ENCODE peak calls at places on chromosomes 12 and 14, in six cellular contexts. Q is mesenchymal stem cell, S is IMR-90, A is trophoblast cell, W is neuronal stem cell, H is H1. T is an unnamed sample.

GRCh38 chr14:89373185-89373584 is 43.8 kb downstream of the FOXN3 start:
- DNase-seq in W (no peak), Q (no peak), H (no peak), A (no peak), S (no peak), T (peak)

GRCh38 chr14:102508774-102509743 is 517 bp downstream of the ANKRD9 start:
- DNase-seq in H (no peak), A (peak), Q (peak), S (peak), W (no peak), T (no peak)

GRCh38 chr12:99442758-99443157 is 204.8 kb upstream of the GARIN6 start:
- DNase-seq in A (no peak), Q (no peak), W (no peak), S (no peak), H (no peak), T (no peak)

GRCh38 chr12:17296882-17297281 is 690.9 kb upstream of the LMO3 start:
- DNase-seq in S (no peak), Q (no peak), A (no peak), W (no peak), H (no peak), T (no peak)

GRCh38 chr12:52992699-52993557 is 13.3 kb upstream of the EIF4B start:
- DNase-seq in Q (peak), A (no peak), W (no peak), H (no peak), S (peak), T (no peak)

GRCh38 chr14:98743536-98743935 is 528.5 kb downstream of the BCL11B start:
- DNase-seq in H (no peak), A (no peak), Q (no peak), S (no peak), W (no peak), T (no peak)

GRCh38 chr14:36520601-36521525 is 831 bp upstream of the NKX2-1 start:
- DNase-seq in A (no peak), Q (peak), S (peak), H (no peak), W (peak), T (peak)

GRCh38 chr14:76497550-76498484 is 121.9 kb downstream of the ESRRB start:
- DNase-seq in S (no peak), Q (no peak), H (no peak), W (no peak), A (no peak), T (no peak)

GRCh38 chr12:124993568-124994434 is at the start of gene BRI3BP:
- DNase-seq in H (no peak), A (peak), Q (peak), W (peak), S (peak), T (peak)

GRCh38 chr12:123041042-123041531 is 60.6 kb downstream of the ARL6IP4 start:
- DNase-seq in W (no peak), Q (no peak), S (no peak), A (no peak), H (no peak), T (no peak)

GRCh38 chr12:92051441-92051840 is 94.2 kb downstream of the BTG1 start:
- DNase-seq in S (peak), W (no peak), A (no peak), Q (no peak), H (no peak), T (no peak)

GRCh38 chr12:128644664-128645296 is 179.0 kb downstream of the SLC15A4 start:
- DNase-seq in S (no peak), Q (no peak), W (peak), H (peak), A (no peak), T (peak)

GRCh38 chr12:67661311-67662011 is 12.9 kb downstream of the DYRK2 start:
- DNase-seq in W (no peak), A (no peak), S (peak), H (no peak), Q (peak), T (no peak)

GRCh38 chr12:130218682-130219081 is 56.4 kb downstream of the FZD10 start:
- DNase-seq in A (no peak), W (no peak), S (no peak), H (no peak), Q (no peak), T (no peak)

GRCh38 chr14:30710870-30711269 is 88.8 kb downstream of the SCFD1 start:
- DNase-seq in H (no peak), S (peak), A (no peak), Q (no peak), W (no peak), T (no peak)

GRCh38 chr12:11830298-11830937 is 180.9 kb downstream of the ETV6 start:
- DNase-seq in H (no peak), Q (no peak), S (no peak), A (no peak), W (no peak), T (no peak)

GRCh38 chr12:124776126-124776513 is 87.5 kb downstream of the SCARB1 start:
- DNase-seq in H (no peak), W (no peak), Q (peak), A (no peak), S (no peak), T (no peak)

GRCh38 chr12:75271576-75271975 is 58.5 kb downstream of the CAPS2 start:
- DNase-seq in H (no peak), W (no peak), S (no peak), Q (no peak), A (peak), T (no peak)

GRCh38 chr12:44628180-44628579 is 247.9 kb downstream of the NELL2 start:
- DNase-seq in W (no peak), H (no peak), Q (no peak), A (no peak), S (no peak), T (no peak)

GRCh38 chr14:85566603-85567002 is 36.7 kb downstream of the FLRT2 start:
- DNase-seq in S (peak), W (no peak), Q (peak), A (no peak), H (no peak), T (no peak)

GRCh38 chr12:120677765-120678473 is 9.0 kb upstream of the MLEC start:
- DNase-seq in H (no peak), A (no peak), S (no peak), Q (no peak), W (no peak), T (no peak)

GRCh38 chr12:93736640-93737178 is 59.5 kb downstream of the CRADD start:
- DNase-seq in S (no peak), A (no peak), H (no peak), W (no peak), Q (no peak), T (no peak)

GRCh38 chr14:22518073-22518472 is 71.0 kb downstream of the DAD1 start:
- DNase-seq in H (no peak), W (peak), A (no peak), Q (no peak), S (no peak), T (no peak)

GRCh38 chr14:22517117-22517720 is 71.8 kb downstream of the DAD1 start:
- DNase-seq in Q (no peak), A (no peak), S (no peak), H (no peak), W (no peak), T (no peak)

GRCh38 chr14:22520786-22521185 is 68.2 kb downstream of the DAD1 start:
- DNase-seq in A (no peak), W (no peak), H (no peak), S (no peak), Q (no peak), T (no peak)

GRCh38 chr14:22521449-22522239 is 67.4 kb downstream of the DAD1 start:
- DNase-seq in S (no peak), A (no peak), W (no peak), H (no peak), Q (no peak), T (no peak)

DNA sequence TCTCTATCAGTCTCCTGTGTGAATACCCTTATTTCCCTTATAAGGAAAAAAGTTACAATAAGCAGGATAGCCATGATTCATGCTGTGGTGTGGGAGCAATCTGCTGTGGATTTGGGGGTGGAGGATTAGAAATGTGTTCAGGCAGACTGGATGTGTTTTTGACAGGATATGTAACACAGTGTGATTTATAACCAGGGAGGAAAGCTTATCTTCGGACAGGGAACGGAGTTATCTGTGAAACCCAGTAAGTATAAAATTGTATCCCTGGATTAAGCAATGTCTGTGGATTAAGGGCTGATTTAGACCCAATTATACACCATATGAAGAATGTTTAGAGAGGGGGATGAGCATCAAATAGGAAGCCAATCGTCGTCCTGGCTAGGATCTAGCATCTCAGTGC is 68.8 kb downstream of the DAD1 start:
- DNase-seq in H (no peak), A (no peak), W (no peak), S (peak), Q (peak), T (no peak)
- H3K14ac ChIP-seq in H (no peak), A (no peak), W (no peak), S (peak), Q (no peak), T (no peak)

GRCh38 chr12:106140223-106140986 is 1.7 kb upstream of the NUAK1 start:
- DNase-seq in W (no peak), S (no peak), Q (no peak), H (no peak), A (no peak), T (no peak)
- H4K91ac ChIP-seq in W (no peak), S (peak), Q (peak), H (peak), A (peak), T (no peak)

DNA sequence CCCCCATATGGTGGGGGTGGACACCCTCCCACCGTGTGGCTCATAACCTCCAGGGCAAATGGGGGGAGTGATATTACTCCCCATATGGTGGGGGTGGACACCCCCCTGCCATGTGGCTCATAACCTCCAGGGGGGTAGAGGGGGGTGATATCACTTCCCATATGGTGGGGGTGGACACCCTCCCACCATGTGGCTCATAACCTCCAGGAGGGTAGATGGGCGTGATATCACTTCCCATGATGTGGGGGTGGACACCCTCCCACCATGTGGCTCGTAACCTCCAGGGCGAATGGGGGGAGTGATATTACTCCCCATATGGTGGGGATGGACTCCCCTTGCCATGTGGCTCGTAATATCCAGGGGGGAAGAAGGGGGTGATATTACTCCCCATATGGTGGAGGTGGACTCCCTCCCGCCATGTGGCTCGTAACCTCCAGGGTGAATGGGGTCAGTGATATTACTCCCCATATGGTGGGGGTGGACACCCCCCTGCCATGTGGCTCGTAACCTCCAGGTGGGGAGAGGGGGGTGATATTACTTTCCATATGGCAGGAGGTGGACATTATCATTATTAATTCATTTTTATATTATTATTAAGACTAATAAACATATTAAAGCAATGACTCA is 51.2 kb upstream of the OXA1L start:
- DNase-seq in S (no peak), W (no peak), A (no peak), Q (no peak), H (no peak), T (no peak)
- H3K14ac ChIP-seq in S (no peak), W (no peak), A (no peak), Q (peak), H (no peak), T (no peak)

GRCh38 chr12:8899835-8900234 is 14.5 kb upstream of the PHC1 start:
- DNase-seq in A (no peak), S (no peak), H (no peak), W (no peak), Q (no peak), T (no peak)
- H4K91ac ChIP-seq in A (no peak), S (no peak), H (no peak), W (no peak), Q (no peak), T (no peak)

DNA sequence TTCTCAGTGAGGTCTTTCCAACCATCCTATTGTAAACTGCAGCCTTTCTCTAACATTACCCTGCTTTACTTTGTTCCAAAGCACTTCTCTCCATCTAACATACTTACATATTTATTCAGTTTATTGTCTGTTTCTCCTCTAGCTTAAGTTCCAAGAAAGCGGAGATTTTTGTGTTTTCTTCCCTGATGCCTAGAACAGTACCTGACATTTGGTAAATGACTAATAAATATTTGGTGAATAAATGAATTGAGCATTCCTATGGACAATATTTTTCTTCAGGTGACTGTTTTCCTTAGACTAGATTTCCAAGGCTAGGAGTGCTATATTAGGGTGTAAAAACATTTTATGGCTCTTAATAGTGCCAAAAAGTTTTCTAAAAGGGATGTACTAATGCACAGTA is 2.4 kb downstream of the RACGAP1 start:
- DNase-seq in S (no peak), W (no peak), A (no peak), Q (no peak), H (no peak), T (no peak)
- H3K14ac ChIP-seq in S (no peak), W (no peak), A (no peak), Q (no peak), H (no peak), T (no peak)

GRCh38 chr14:31945074-31945613 is 132.0 kb upstream of the ARHGAP5 start:
- DNase-seq in W (no peak), S (no peak), Q (no peak), A (no peak), H (no peak), T (no peak)
- H4K91ac ChIP-seq in W (no peak), S (no peak), Q (no peak), A (no peak), H (no peak), T (no peak)

GRCh38 chr12:121795029-121795977 is 1.8 kb upstream of the RHOF start:
- DNase-seq in Q (peak), H (peak), W (peak), A (peak), S (peak), T (peak)
- H3K14ac ChIP-seq in Q (no peak), H (no peak), W (no peak), A (no peak), S (no peak), T (no peak)

GRCh38 chr12:100572184-100572583 is 1.3 kb upstream of the GAS2L3 start:
- DNase-seq in S (no peak), H (no peak), A (no peak), W (no peak), Q (no peak), T (no peak)

GRCh38 chr12:100573499-100574261 is at the start of gene GAS2L3:
- DNase-seq in W (peak), Q (peak), S (peak), H (peak), A (peak), T (peak)

GRCh38 chr12:100576311-100577036 is 3.0 kb downstream of the GAS2L3 start:
- DNase-seq in Q (peak), H (no peak), A (peak), W (no peak), S (peak), T (no peak)

GRCh38 chr12:100573168-100573498 is 351 bp upstream of the GAS2L3 start:
- DNase-seq in W (no peak), A (no peak), Q (no peak), S (no peak), H (no peak), T (no peak)

DNA sequence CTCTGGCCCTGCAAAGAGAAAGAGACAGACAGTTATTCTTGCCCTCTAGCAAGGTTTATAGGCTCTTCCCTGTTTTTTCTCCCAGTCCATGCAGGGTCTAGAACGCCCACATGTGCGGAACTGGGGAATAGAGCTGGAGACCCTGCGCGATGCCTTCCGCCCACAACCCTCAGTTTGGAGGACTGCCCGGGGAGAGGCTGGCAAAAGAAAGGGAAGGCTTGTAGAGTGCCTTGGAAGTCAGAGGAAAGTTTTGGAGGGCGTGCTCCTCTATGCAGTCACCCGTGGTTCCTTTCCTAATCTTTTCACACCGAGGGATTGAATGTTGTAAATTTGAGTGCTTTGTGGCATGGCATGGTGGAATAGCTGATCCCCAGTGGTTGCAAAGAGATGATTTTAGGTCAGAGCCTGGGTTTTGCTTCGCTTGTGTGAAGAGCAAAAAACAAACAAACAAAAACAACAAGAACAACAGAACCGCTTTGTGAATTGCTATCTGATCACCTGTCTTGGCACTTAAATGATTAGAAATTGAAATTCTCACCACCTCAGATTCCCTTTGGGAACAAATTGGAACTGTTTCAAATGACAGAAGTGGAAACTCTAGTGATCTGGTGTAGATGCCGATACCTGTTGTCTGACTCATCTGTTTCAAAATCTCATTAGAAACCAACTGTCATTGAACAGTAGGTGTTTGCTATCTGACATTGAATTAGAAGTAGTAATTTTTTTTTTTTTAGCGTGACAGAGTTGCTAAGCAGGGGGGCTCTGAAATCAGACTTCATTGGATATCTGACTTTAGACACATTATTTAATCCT is 984 bp downstream of the GAS2L3 start:
- DNase-seq in W (peak), H (no peak), A (no peak), Q (peak), S (no peak), T (peak)
- H4K91ac ChIP-seq in W (no peak), H (no peak), A (no peak), Q (no peak), S (no peak), T (no peak)